ENCODE peak calls at places on chromosomes 3 and 15, in five cellular contexts. M, P, R, J and U are unnamed samples.
A peak's percentile ranks its signal among the peaks of the same experiment; 100 is the strongest.

GRCh38 chr3:53890726-53891499 is 746 bp downstream of the SELENOK start:
- DNase-seq in P (no peak), R (peak; percentile 64), M (peak; percentile 23), J (no peak), U (peak; percentile 50)

GRCh38 chr15:25783607-25784131 is 79.5 kb downstream of the ATP10A start:
- DNase-seq in P (no peak), J (no peak), R (no peak), M (peak; percentile 48), U (no peak)

GRCh38 chr3:17162116-17162515 is 277.4 kb downstream of the PLCL2 start:
- DNase-seq in P (no peak), M (no peak), J (no peak), R (no peak), U (no peak)

GRCh38 chr3:179450321-179450720 is 949 bp downstream of the GNB4 start:
- DNase-seq in R (no peak), P (no peak), J (no peak), M (peak; percentile 36), U (peak; percentile 39)

GRCh38 chr15:69794643-69795461 is 302.9 kb downstream of the TLE3 start:
- DNase-seq in P (no peak), J (no peak), M (peak; percentile 76), R (peak; percentile 56), U (peak; percentile 55)

GRCh38 chr3:65676592-65676991 is 362.1 kb downstream of the MAGI1 start:
- DNase-seq in R (no peak), P (no peak), M (no peak), J (no peak), U (no peak)

GRCh38 chr3:57221883-57222282 is 5.6 kb upstream of the APPL1 start:
- DNase-seq in M (peak; percentile 45), J (no peak), P (no peak), R (no peak), U (no peak)

GRCh38 chr3:31196881-31197364 is 302.5 kb upstream of the GADL1 start:
- DNase-seq in M (peak; percentile 85), R (peak; percentile 19), J (no peak), P (peak; percentile 54), U (no peak)

GRCh38 chr15:51299187-51300015 is 39.0 kb downstream of the CYP19A1 start:
- DNase-seq in R (no peak), M (no peak), J (no peak), P (no peak), U (no peak)

GRCh38 chr3:73188707-73189106 is 127.2 kb downstream of the EBLN2 start:
- DNase-seq in M (peak; percentile 4), R (no peak), J (no peak), P (no peak), U (no peak)

GRCh38 chr15:41981373-41982132 is 9.2 kb upstream of the EHD4 start:
- DNase-seq in J (no peak), M (peak; percentile 33), P (no peak), R (no peak), U (peak; percentile 29)

GRCh38 chr15:62539236-62539635 is 374.2 kb upstream of the C2CD4B start:
- DNase-seq in M (no peak), R (no peak), J (no peak), P (no peak), U (no peak)

GRCh38 chr15:65033659-65034269 is 4.3 kb upstream of the MTFMT start:
- DNase-seq in P (no peak), R (no peak), J (no peak), M (peak; percentile 60), U (peak; percentile 74)